ENCODE peak calls at places on chromosomes 3 and 15, in nine cellular contexts. One of them, this sample, is unnamed.

GRCh38 chr3:160968731-160969130 is 136.4 kb downstream of the B3GALNT1 start:
- DNase-seq in AG04449: peak
- DNase-seq in fibroblast of pulmonary artery: peak
- DNase-seq in K562: no peak
- DNase-seq in fibroblast of mammary gland: peak
- DNase-seq in lower lobe of right lung: no peak
- DNase-seq in HepG2: no peak
- DNase-seq in AG09309: no peak
- DNase-seq in neural progenitor cell: no peak
- DNase-seq in this sample: peak

GRCh38 chr15:64856429-64857145 is 14.9 kb downstream of the PLEKHO2 start:
- DNase-seq in fibroblast of pulmonary artery: peak
- DNase-seq in HepG2: peak
- DNase-seq in AG09309: no peak
- DNase-seq in lower lobe of right lung: no peak
- DNase-seq in fibroblast of mammary gland: no peak
- DNase-seq in neural progenitor cell: peak
- DNase-seq in AG04449: no peak
- DNase-seq in K562: no peak
- DNase-seq in this sample: peak

GRCh38 chr3:73546961-73547360 is 77.8 kb downstream of the PDZRN3 start:
- DNase-seq in fibroblast of pulmonary artery: peak
- DNase-seq in neural progenitor cell: no peak
- DNase-seq in lower lobe of right lung: no peak
- DNase-seq in AG09309: peak
- DNase-seq in fibroblast of mammary gland: peak
- DNase-seq in AG04449: peak
- DNase-seq in K562: no peak
- DNase-seq in HepG2: no peak
- DNase-seq in this sample: peak

GRCh38 chr15:74317820-74318375 is 49.5 kb downstream of the CYP11A1 start:
- DNase-seq in AG04449: peak
- DNase-seq in AG09309: peak
- DNase-seq in fibroblast of mammary gland: peak
- DNase-seq in lower lobe of right lung: no peak
- DNase-seq in neural progenitor cell: no peak
- DNase-seq in K562: no peak
- DNase-seq in fibroblast of pulmonary artery: peak
- DNase-seq in HepG2: no peak
- DNase-seq in this sample: peak

GRCh38 chr3:69116897-69117296 is 5.5 kb downstream of the LMOD3 start:
- DNase-seq in lower lobe of right lung: no peak
- DNase-seq in HepG2: no peak
- DNase-seq in neural progenitor cell: no peak
- DNase-seq in AG04449: no peak
- DNase-seq in AG09309: no peak
- DNase-seq in K562: no peak
- DNase-seq in fibroblast of mammary gland: no peak
- DNase-seq in fibroblast of pulmonary artery: no peak
- DNase-seq in this sample: no peak

GRCh38 chr3:14016900-14017475 is 107.7 kb downstream of the CHCHD4 start:
- DNase-seq in AG04449: no peak
- DNase-seq in K562: no peak
- DNase-seq in AG09309: no peak
- DNase-seq in fibroblast of mammary gland: no peak
- DNase-seq in fibroblast of pulmonary artery: no peak
- DNase-seq in HepG2: peak
- DNase-seq in neural progenitor cell: no peak
- DNase-seq in lower lobe of right lung: no peak
- DNase-seq in this sample: no peak

GRCh38 chr15:81945014-81945615 is 100.7 kb downstream of the MEX3B start:
- DNase-seq in lower lobe of right lung: no peak
- DNase-seq in AG09309: no peak
- DNase-seq in K562: peak
- DNase-seq in AG04449: no peak
- DNase-seq in neural progenitor cell: peak
- DNase-seq in HepG2: no peak
- DNase-seq in fibroblast of mammary gland: no peak
- DNase-seq in fibroblast of pulmonary artery: no peak
- DNase-seq in this sample: no peak

GRCh38 chr3:24763421-24763820 is 268.8 kb upstream of the THRB start:
- DNase-seq in AG09309: no peak
- DNase-seq in HepG2: no peak
- DNase-seq in fibroblast of pulmonary artery: no peak
- DNase-seq in AG04449: no peak
- DNase-seq in K562: no peak
- DNase-seq in neural progenitor cell: no peak
- DNase-seq in fibroblast of mammary gland: peak
- DNase-seq in lower lobe of right lung: no peak
- DNase-seq in this sample: no peak

GRCh38 chr15:39179980-39180379 is 400.9 kb upstream of the THBS1 start:
- DNase-seq in K562: no peak
- DNase-seq in HepG2: no peak
- DNase-seq in neural progenitor cell: no peak
- DNase-seq in AG09309: no peak
- DNase-seq in fibroblast of mammary gland: no peak
- DNase-seq in AG04449: no peak
- DNase-seq in fibroblast of pulmonary artery: peak
- DNase-seq in lower lobe of right lung: no peak
- DNase-seq in this sample: no peak

GRCh38 chr3:42351221-42351620 is 59.2 kb downstream of the LYZL4 start:
- DNase-seq in AG04449: peak
- DNase-seq in fibroblast of pulmonary artery: peak
- DNase-seq in lower lobe of right lung: no peak
- DNase-seq in K562: no peak
- DNase-seq in fibroblast of mammary gland: peak
- DNase-seq in AG09309: peak
- DNase-seq in neural progenitor cell: no peak
- DNase-seq in HepG2: no peak
- DNase-seq in this sample: peak

GRCh38 chr3:42906905-42907183 is 902 bp downstream of the ZNF662 start:
- DNase-seq in HepG2: no peak
- DNase-seq in AG09309: no peak
- DNase-seq in fibroblast of pulmonary artery: no peak
- DNase-seq in neural progenitor cell: peak
- DNase-seq in AG04449: no peak
- DNase-seq in fibroblast of mammary gland: no peak
- DNase-seq in K562: no peak
- DNase-seq in lower lobe of right lung: no peak
- DNase-seq in this sample: no peak

GRCh38 chr3:171189394-171189793 is 162.9 kb upstream of the SLC2A2 start:
- DNase-seq in HepG2: no peak
- DNase-seq in AG04449: no peak
- DNase-seq in fibroblast of mammary gland: no peak
- DNase-seq in AG09309: no peak
- DNase-seq in neural progenitor cell: no peak
- DNase-seq in K562: no peak
- DNase-seq in lower lobe of right lung: no peak
- DNase-seq in fibroblast of pulmonary artery: no peak
- DNase-seq in this sample: no peak

GRCh38 chr3:31945738-31946052 is 35.4 kb downstream of the OSBPL10 start:
- DNase-seq in fibroblast of mammary gland: peak
- DNase-seq in HepG2: no peak
- DNase-seq in AG09309: peak
- DNase-seq in K562: no peak
- DNase-seq in AG04449: no peak
- DNase-seq in lower lobe of right lung: no peak
- DNase-seq in neural progenitor cell: no peak
- DNase-seq in fibroblast of pulmonary artery: no peak
- DNase-seq in this sample: peak

GRCh38 chr3:5347486-5347885 is 160.0 kb downstream of the EDEM1 start:
- DNase-seq in lower lobe of right lung: no peak
- DNase-seq in AG04449: no peak
- DNase-seq in fibroblast of pulmonary artery: no peak
- DNase-seq in neural progenitor cell: no peak
- DNase-seq in K562: no peak
- DNase-seq in fibroblast of mammary gland: no peak
- DNase-seq in AG09309: no peak
- DNase-seq in HepG2: no peak
- DNase-seq in this sample: no peak

GRCh38 chr15:63191895-63192603 is 2.6 kb downstream of the RAB8B start:
- DNase-seq in lower lobe of right lung: no peak
- DNase-seq in AG04449: no peak
- DNase-seq in neural progenitor cell: no peak
- DNase-seq in fibroblast of pulmonary artery: no peak
- DNase-seq in AG09309: no peak
- DNase-seq in K562: no peak
- DNase-seq in HepG2: no peak
- DNase-seq in fibroblast of mammary gland: no peak
- DNase-seq in this sample: no peak

GRCh38 chr3:159770998-159771397 is 217.6 kb upstream of the IL12A start:
- DNase-seq in neural progenitor cell: no peak
- DNase-seq in AG09309: no peak
- DNase-seq in HepG2: no peak
- DNase-seq in lower lobe of right lung: no peak
- DNase-seq in fibroblast of mammary gland: no peak
- DNase-seq in fibroblast of pulmonary artery: no peak
- DNase-seq in AG04449: no peak
- DNase-seq in K562: no peak
- DNase-seq in this sample: no peak

GRCh38 chr3:71447803-71448202 is 135.7 kb downstream of the FOXP1 start:
- DNase-seq in AG04449: no peak
- DNase-seq in neural progenitor cell: no peak
- DNase-seq in HepG2: no peak
- DNase-seq in fibroblast of mammary gland: peak
- DNase-seq in lower lobe of right lung: no peak
- DNase-seq in AG09309: no peak
- DNase-seq in K562: no peak
- DNase-seq in fibroblast of pulmonary artery: no peak
- DNase-seq in this sample: no peak

GRCh38 chr15:40367673-40368611 is 9.9 kb downstream of the DISP2 start:
- DNase-seq in K562: peak
- DNase-seq in neural progenitor cell: peak
- DNase-seq in HepG2: peak
- DNase-seq in fibroblast of pulmonary artery: peak
- DNase-seq in AG09309: peak
- DNase-seq in fibroblast of mammary gland: peak
- DNase-seq in AG04449: no peak
- DNase-seq in lower lobe of right lung: peak
- DNase-seq in this sample: peak
- H3K4me3 ChIP-seq in K562: peak
- H3K4me3 ChIP-seq in neural progenitor cell: peak
- H3K4me3 ChIP-seq in HepG2: peak
- H3K4me3 ChIP-seq in fibroblast of pulmonary artery: peak
- H3K4me3 ChIP-seq in AG09309: no peak
- H3K4me3 ChIP-seq in fibroblast of mammary gland: no peak
- H3K4me3 ChIP-seq in AG04449: peak
- H3K4me3 ChIP-seq in lower lobe of right lung: peak
- H3K4me3 ChIP-seq in this sample: no peak

DNA sequence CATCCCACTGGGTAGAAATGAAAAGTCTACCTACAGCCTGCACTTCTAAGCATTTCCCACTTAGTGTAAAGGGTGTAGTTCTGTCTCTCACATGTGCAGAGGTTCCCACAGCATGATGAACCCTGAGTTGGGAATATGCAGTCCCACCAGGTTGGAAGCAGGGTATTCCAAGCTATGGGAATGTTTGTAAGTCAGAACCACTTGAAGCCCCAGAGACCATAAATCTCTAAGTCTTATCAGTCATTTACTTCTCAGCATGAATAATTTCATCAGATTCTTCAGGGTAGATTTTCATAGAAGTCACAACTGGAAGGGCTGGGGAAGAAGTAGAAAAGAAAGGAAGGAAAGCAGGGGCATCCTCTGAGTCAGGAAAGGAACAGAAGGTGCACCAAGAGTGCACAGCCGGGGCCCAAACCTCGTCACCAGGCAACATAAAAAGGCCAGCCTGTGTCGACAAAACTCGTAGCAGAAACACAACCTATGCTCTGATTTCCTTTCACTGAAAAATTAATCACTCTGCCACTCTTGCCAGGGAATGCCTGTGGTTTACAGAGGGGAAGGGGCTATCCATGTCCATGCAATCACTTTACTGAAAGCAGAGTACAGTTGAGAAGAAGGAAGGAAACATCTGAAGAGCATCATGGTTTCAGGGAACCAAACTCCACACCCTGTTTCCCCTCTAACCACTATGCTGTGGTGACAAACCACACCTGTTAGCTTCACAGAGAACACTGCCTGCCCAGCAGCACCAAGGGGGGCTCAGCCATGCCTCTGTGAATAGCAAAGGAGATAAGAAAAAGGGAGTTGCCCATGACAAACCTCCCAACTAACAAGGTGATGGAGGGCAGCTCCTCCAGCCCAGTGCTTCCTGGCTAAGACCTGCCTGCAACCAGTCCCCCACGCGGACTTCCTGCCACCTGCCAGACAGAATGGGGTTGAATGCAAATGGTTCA is 40.5 kb downstream of the SH3BP5 start:
- DNase-seq in lower lobe of right lung: no peak
- DNase-seq in fibroblast of mammary gland: peak
- DNase-seq in K562: peak
- DNase-seq in neural progenitor cell: no peak
- DNase-seq in HepG2: no peak
- DNase-seq in fibroblast of pulmonary artery: peak
- DNase-seq in AG04449: no peak
- DNase-seq in AG09309: no peak
- DNase-seq in this sample: no peak
- TF ChIP-seq CTCF in lower lobe of right lung: no peak
- TF ChIP-seq CTCF in fibroblast of mammary gland: no peak
- TF ChIP-seq CTCF in K562: no peak
- TF ChIP-seq CTCF in neural progenitor cell: no peak
- TF ChIP-seq CTCF in HepG2: no peak
- TF ChIP-seq CTCF in fibroblast of pulmonary artery: no peak
- TF ChIP-seq CTCF in AG04449: no peak
- TF ChIP-seq CTCF in AG09309: no peak
- TF ChIP-seq CTCF in this sample: no peak

GRCh38 chr3:108219336-108219735 is 2.9 kb downstream of the IFT57 start:
- DNase-seq in fibroblast of pulmonary artery: no peak
- DNase-seq in lower lobe of right lung: no peak
- DNase-seq in fibroblast of mammary gland: no peak
- DNase-seq in AG04449: no peak
- DNase-seq in AG09309: no peak
- DNase-seq in HepG2: no peak
- DNase-seq in neural progenitor cell: no peak
- DNase-seq in K562: no peak
- DNase-seq in this sample: no peak
- H3K4me3 ChIP-seq in fibroblast of pulmonary artery: no peak
- H3K4me3 ChIP-seq in lower lobe of right lung: peak
- H3K4me3 ChIP-seq in fibroblast of mammary gland: no peak
- H3K4me3 ChIP-seq in AG04449: no peak
- H3K4me3 ChIP-seq in AG09309: no peak
- H3K4me3 ChIP-seq in HepG2: no peak
- H3K4me3 ChIP-seq in neural progenitor cell: no peak
- H3K4me3 ChIP-seq in K562: no peak
- H3K4me3 ChIP-seq in this sample: no peak

GRCh38 chr3:10707089-10707983 is 108.7 kb upstream of the SLC6A11 start:
- DNase-seq in K562: no peak
- DNase-seq in fibroblast of mammary gland: no peak
- DNase-seq in lower lobe of right lung: no peak
- DNase-seq in HepG2: no peak
- DNase-seq in neural progenitor cell: peak
- DNase-seq in fibroblast of pulmonary artery: no peak
- DNase-seq in AG09309: no peak
- DNase-seq in AG04449: no peak
- DNase-seq in this sample: no peak
- TF ChIP-seq CTCF in K562: no peak
- TF ChIP-seq CTCF in fibroblast of mammary gland: no peak
- TF ChIP-seq CTCF in lower lobe of right lung: no peak
- TF ChIP-seq CTCF in HepG2: no peak
- TF ChIP-seq CTCF in neural progenitor cell: peak
- TF ChIP-seq CTCF in fibroblast of pulmonary artery: no peak
- TF ChIP-seq CTCF in AG09309: no peak
- TF ChIP-seq CTCF in AG04449: no peak
- TF ChIP-seq CTCF in this sample: no peak

This sample was measured in foreskin fibroblast.